ENCODE peak calls at places on chromosomes 6 and 20, in seven cellular contexts. Z is myocyte, L is T-helper 1 cell, J is HEK293T, Q is kidney tubule cell, N is GM23248, U is AG04450. K is an unnamed sample.

GRCh38 chr20:52035498-52035897 is 156.1 kb downstream of the ZFP64 start:
- DNase-seq in Z (no peak), L (no peak), J (no peak), Q (no peak), N (no peak), U (no peak), K (no peak)

GRCh38 chr6:87308970-87309369 is 13.4 kb upstream of the SMIM8 start:
- DNase-seq in Z (peak; percentile 1), L (no peak), J (no peak), Q (peak; percentile 69), N (peak; percentile 41), U (no peak), K (no peak)

GRCh38 chr6:165227644-165228329 is 81.6 kb downstream of the C6orf118 start:
- DNase-seq in Z (peak; percentile 20), L (no peak), J (no peak), Q (peak; percentile 23), N (peak; percentile 97), U (no peak), K (no peak)

GRCh38 chr6:135842618-135843392 is 8.7 kb upstream of the PDE7B start:
- DNase-seq in Z (no peak), L (no peak), J (no peak), Q (no peak), N (no peak), U (no peak), K (no peak)

GRCh38 chr6:130517444-130517931 is 151.7 kb downstream of the TMEM200A start:
- DNase-seq in Z (no peak), L (no peak), J (no peak), Q (peak; percentile 90), N (peak; percentile 46), U (no peak), K (peak; percentile 8)

GRCh38 chr20:438581-439469 is 23.5 kb downstream of the TBC1D20 start:
- DNase-seq in Z (peak; percentile 82), L (peak; percentile 56), J (no peak), Q (no peak), N (no peak), U (no peak), K (no peak)

GRCh38 chr6:69390125-69390524 is 406.7 kb downstream of the LMBRD1 start:
- DNase-seq in Z (no peak), L (no peak), J (no peak), Q (no peak), N (no peak), U (no peak), K (no peak)

GRCh38 chr6:43715056-43715788 is 27.6 kb upstream of the MRPS18A start:
- DNase-seq in Z (no peak), L (no peak), J (no peak), Q (no peak), N (no peak), U (no peak), K (no peak)

GRCh38 chr6:17630511-17631073 is 30.5 kb downstream of the FAM8A1 start:
- DNase-seq in Z (no peak), L (no peak), J (no peak), Q (no peak), N (no peak), U (no peak), K (no peak)

GRCh38 chr20:20528896-20529295 is 161.0 kb downstream of the INSM1 start:
- DNase-seq in Z (no peak), L (no peak), J (no peak), Q (no peak), N (no peak), U (no peak), K (no peak)

GRCh38 chr6:3796396-3796795 is 44.9 kb upstream of the PXDC1 start:
- DNase-seq in Z (no peak), L (no peak), J (no peak), Q (peak; percentile 8), N (no peak), U (no peak), K (no peak)